ENCODE peak calls at places on chromosome 4, in five cellular contexts. L is ovary, U is transverse colon, I is tibial nerve, G is HepG2. W is an unnamed sample. For H3K27me3, the result is how much of the 10 kb centered on the place peaks cover.

GRCh38 chr4:25347971-25348370 is 29.1 kb upstream of the ANAPC4 start:
- DNase-seq in L (no peak), U (no peak), I (no peak), G (no peak), W (no peak)

GRCh38 chr4:30860983-30861382 is 140.8 kb downstream of the PCDH7 start:
- DNase-seq in L (no peak), U (no peak), I (no peak), G (no peak), W (no peak)

GRCh38 chr4:129394635-129395034 is 298.7 kb downstream of the C4orf33 start:
- DNase-seq in L (no peak), U (no peak), I (no peak), G (no peak), W (no peak)

GRCh38 chr4:80309301-80310004 is 26.1 kb upstream of the CFAP299 start:
- DNase-seq in L (no peak), U (no peak), I (no peak), G (no peak), W (no peak)

GRCh38 chr4:1410491-1411325 is 4.5 kb upstream of the NKX1-1 start:
- DNase-seq in L (no peak), U (no peak), I (no peak), G (peak), W (no peak)

GRCh38 chr4:154491731-154492249 is at the start of gene DCHS2:
- DNase-seq in L (peak), U (peak), I (no peak), G (peak), W (no peak)

GRCh38 chr4:41644915-41645295 is 103.6 kb downstream of the PHOX2B start:
- DNase-seq in L (no peak), U (no peak), I (no peak), G (no peak), W (no peak)

GRCh38 chr4:168451331-168451730 is 29.0 kb downstream of the DDX60L start:
- DNase-seq in L (no peak), U (no peak), I (no peak), G (no peak), W (no peak)

GRCh38 chr4:21991050-21991449 is 42.5 kb upstream of the KCNIP4 start:
- DNase-seq in L (no peak), U (peak), I (no peak), G (no peak), W (no peak)

GRCh38 chr4:156290811-156291210 is 337.1 kb upstream of the CTSO start:
- DNase-seq in L (no peak), U (no peak), I (no peak), G (no peak), W (no peak)

GRCh38 chr4:89158884-89159503 is 47.7 kb downstream of the TIGD2 start:
- DNase-seq in L (no peak), U (no peak), I (peak), G (peak), W (no peak)

GRCh38 chr4:174926958-174927357 is 8.8 kb downstream of the ADAM29 start:
- DNase-seq in L (no peak), U (no peak), I (no peak), G (no peak), W (no peak)

GRCh38 chr4:15656038-15656470 is 897 bp upstream of the FBXL5 start:
- DNase-seq in L (no peak), U (no peak), I (peak), G (no peak), W (peak)

GRCh38 chr4:39166670-39167069 is 15.7 kb upstream of the WDR19 start:
- DNase-seq in L (no peak), U (no peak), I (no peak), G (no peak), W (no peak)

GRCh38 chr4:96293806-96294205 is 453.9 kb downstream of the PDHA2 start:
- DNase-seq in L (no peak), U (no peak), I (no peak), G (no peak), W (no peak)

GRCh38 chr4:12179264-12179616 is 750.5 kb upstream of the HS3ST1 start:
- DNase-seq in L (peak), U (no peak), I (no peak), G (no peak), W (no peak)

GRCh38 chr4:75172551-75172950 is 239.6 kb downstream of the PARM1 start:
- DNase-seq in L (no peak), U (no peak), I (no peak), G (no peak), W (no peak)

GRCh38 chr4:2830632-2831610 is 12.7 kb upstream of the ADD1 start:
- DNase-seq in L (peak), U (peak), I (no peak), G (no peak), W (peak)

GRCh38 chr4:121185960-121186359 is 21.8 kb upstream of the TNIP3 start:
- DNase-seq in L (no peak), U (no peak), I (no peak), G (no peak), W (no peak)

GRCh38 chr4:164648151-164648848 is 105.6 kb upstream of the SMIM31 start:
- DNase-seq in L (no peak), U (no peak), I (no peak), G (no peak), W (no peak)

GRCh38 chr4:15077969-15078368 is 75.7 kb downstream of the CPEB2 start:
- DNase-seq in L (no peak), U (no peak), I (no peak), G (peak), W (no peak)

GRCh38 chr4:23023121-23023520 is 330.4 kb downstream of the GBA3 start:
- DNase-seq in L (no peak), U (no peak), I (no peak), G (no peak), W (no peak)

GRCh38 chr4:169164669-169165415 is 105.9 kb downstream of the SH3RF1 start:
- DNase-seq in L (no peak), U (no peak), I (no peak), G (no peak), W (no peak)

GRCh38 chr4:105990933-105991332 is 95.7 kb downstream of the NPNT start:
- DNase-seq in L (peak), U (peak), I (peak), G (no peak), W (no peak)

GRCh38 chr4:186839122-186840037 is 115.7 kb upstream of the FAT1 start:
- DNase-seq in L (peak), U (no peak), I (peak), G (no peak), W (no peak)

GRCh38 chr4:24328711-24329110 is 255.6 kb downstream of the DHX15 start:
- DNase-seq in L (no peak), U (no peak), I (no peak), G (no peak), W (no peak)

GRCh38 chr4:36244257-36245084 is at the start of gene ARAP2:
- DNase-seq in L (no peak), U (peak), I (peak), G (no peak), W (peak)

GRCh38 chr4:1862055-1862911 is 6.3 kb upstream of the LETM1 start:
- DNase-seq in L (no peak), U (no peak), I (no peak), G (no peak), W (peak)

GRCh38 chr4:22416403-22416802 is 99.5 kb downstream of the ADGRA3 start:
- DNase-seq in L (no peak), U (no peak), I (no peak), G (no peak), W (no peak)

GRCh38 chr4:147772459-147772969 is 40.6 kb downstream of the ARHGAP10 start:
- DNase-seq in L (no peak), U (no peak), I (no peak), G (no peak), W (no peak)

GRCh38 chr4:109559983-109560686 is at the start of gene MCUB:
- DNase-seq in L (peak), U (peak), I (peak), G (peak), W (peak)
- TF ChIP-seq EP300 in L (no peak), U (no peak), I (no peak), G (no peak), W (no peak)

GRCh38 chr4:70703695-70704332 is 15.5 kb downstream of the UTP3 start:
- DNase-seq in L (no peak), U (peak), I (peak), G (no peak), W (no peak)
- H3K27me3 ChIP-seq in L (under half), U (under half), I (under half), G (under half), W (under half)

DNA sequence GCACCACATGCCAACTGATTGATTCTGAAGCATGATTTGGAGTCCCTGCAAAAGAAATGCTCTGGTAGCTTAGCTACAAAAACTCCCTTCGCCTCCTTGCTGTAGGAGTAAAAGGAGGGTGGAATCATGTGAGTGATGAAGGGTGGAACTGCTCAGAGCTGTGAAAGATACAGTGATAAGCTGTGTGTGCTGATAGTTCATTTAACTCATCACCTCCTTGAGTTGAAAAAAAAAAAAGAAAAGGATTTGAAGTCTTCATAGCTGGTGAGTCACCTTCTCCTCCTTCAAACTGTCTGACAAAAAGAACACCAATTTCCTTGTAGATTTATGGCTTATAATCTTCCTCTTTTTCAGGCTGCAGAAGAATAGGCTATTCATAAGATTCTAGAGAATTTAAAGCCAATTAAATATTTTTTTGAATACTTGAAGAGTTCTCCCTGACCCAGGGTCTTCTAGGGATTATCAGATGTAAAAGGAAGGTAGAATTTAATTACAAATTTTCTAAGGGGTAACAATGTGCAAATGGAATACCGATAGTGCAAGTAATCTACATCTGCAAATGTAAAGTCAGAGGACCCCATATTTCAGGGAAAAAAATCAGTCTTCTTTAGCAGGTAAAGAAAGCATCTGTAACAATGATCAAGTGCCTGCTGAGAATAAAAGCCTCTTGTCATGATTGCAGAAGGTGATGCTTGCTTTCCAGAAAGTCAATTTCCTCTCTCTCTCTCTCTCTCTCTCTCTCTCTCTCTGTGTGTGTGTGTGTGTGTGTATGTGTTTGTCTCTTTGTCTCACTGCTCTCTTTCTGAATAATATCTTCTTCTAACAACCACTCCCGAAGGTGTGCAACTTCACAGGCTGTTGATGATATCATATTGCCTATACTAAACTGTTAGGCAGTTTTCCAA is 208.8 kb upstream of the VEGFC start:
- DNase-seq in L (no peak), U (no peak), I (no peak), G (no peak), W (no peak)
- TF ChIP-seq EP300 in L (no peak), U (no peak), I (no peak), G (no peak), W (no peak)

GRCh38 chr4:4386736-4387392 is at the start of gene NSG1:
- DNase-seq in L (peak), U (no peak), I (no peak), G (no peak), W (no peak)

GRCh38 chr4:4387531-4388311 is 819 bp downstream of the NSG1 start:
- DNase-seq in L (no peak), U (no peak), I (no peak), G (no peak), W (peak)

GRCh38 chr4:4386296-4386735 is 586 bp upstream of the NSG1 start:
- DNase-seq in L (no peak), U (no peak), I (no peak), G (no peak), W (peak)

GRCh38 chr4:4384837-4385236 is 2.1 kb upstream of the NSG1 start:
- DNase-seq in L (no peak), U (no peak), I (no peak), G (peak), W (no peak)

GRCh38 chr4:4385729-4386295 is 1.1 kb upstream of the NSG1 start:
- DNase-seq in L (no peak), U (no peak), I (no peak), G (no peak), W (no peak)
- H3K27me3 ChIP-seq in L (under half), U (half or more), I (half or more), G (under half), W (under half)

GRCh38 chr4:56408978-56409377 is 21.7 kb upstream of the AASDH start:
- DNase-seq in L (no peak), U (no peak), I (no peak), G (no peak), W (no peak)

GRCh38 chr4:56405016-56405415 is 17.7 kb upstream of the AASDH start:
- DNase-seq in L (no peak), U (no peak), I (no peak), G (no peak), W (no peak)

GRCh38 chr4:56406151-56406550 is 18.9 kb upstream of the AASDH start:
- DNase-seq in L (no peak), U (no peak), I (no peak), G (no peak), W (no peak)

GRCh38 chr4:56414135-56414675 is 21.2 kb downstream of the PPAT start:
- DNase-seq in L (no peak), U (no peak), I (no peak), G (no peak), W (no peak)

DNA sequence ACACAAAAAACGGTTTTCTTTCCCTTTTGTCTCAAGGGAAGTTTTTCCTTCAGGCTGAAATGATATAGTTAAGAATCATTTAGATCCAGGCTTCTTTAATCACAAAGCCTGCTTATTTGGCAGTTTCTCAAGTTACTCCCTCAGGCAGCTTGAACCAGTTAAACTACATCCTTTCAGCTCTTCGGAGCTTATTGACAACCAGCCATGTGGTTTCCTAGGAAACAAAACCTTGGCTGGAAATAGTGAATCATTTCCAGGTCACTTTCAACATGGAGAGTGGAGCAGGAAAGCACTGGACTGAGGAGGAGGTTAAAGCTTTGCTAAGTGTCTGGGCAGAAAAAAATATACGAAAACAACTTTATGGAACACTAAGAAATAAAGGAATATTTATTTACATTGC is 23.0 kb upstream of the AASDH start:
- DNase-seq in L (peak), U (peak), I (peak), G (peak), W (peak)
- TF ChIP-seq EP300 in L (no peak), U (no peak), I (peak), G (no peak), W (peak)

GRCh38 chr4:78057600-78058560 is 757 bp downstream of the FRAS1 start:
- DNase-seq in L (peak), U (peak), I (peak), G (peak), W (peak)
- H3K27me3 ChIP-seq in L (under half), U (under half), I (under half), G (under half), W (under half)

GRCh38 chr4:113686950-113687718 is 74.4 kb downstream of the CAMK2D start:
- DNase-seq in L (no peak), U (no peak), I (no peak), G (peak), W (no peak)
- TF ChIP-seq EP300 in L (no peak), U (no peak), I (no peak), G (no peak), W (no peak)

DNA sequence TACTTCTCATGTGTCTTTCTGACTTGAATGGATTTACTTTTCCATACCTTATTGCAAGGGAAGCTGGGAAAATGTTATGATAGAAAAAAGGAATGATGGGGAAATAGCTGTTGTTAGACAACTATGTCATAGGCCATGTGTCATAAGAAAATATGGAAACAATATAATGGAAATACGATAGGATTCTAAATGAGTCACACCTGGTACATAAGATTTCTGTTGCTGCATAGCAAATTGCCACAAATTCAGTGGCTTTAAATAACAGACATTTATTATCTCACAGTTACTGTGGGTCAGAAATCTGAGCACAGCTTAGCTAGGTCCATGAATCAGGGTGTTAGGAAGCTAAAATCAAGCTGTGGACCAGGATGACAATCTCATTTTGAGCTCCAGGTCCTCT is 44.6 kb upstream of the ANKRD50 start:
- DNase-seq in L (no peak), U (no peak), I (no peak), G (no peak), W (no peak)
- H3K27me3 ChIP-seq in L (under half), U (under half), I (under half), G (under half), W (under half)